ENCODE peak calls at places on chromosome 3, in five cellular contexts. One of them, this sample, is unnamed.

GRCh38 chr3:150083653-150084037 is 113.0 kb upstream of the PFN2 start:
- DNase-seq in neural progenitor cell: no peak
- DNase-seq in activated T-cell treated with anti-CD3 and anti-CD28 coated beads, Interleukin-2, amount 50 U/mL, for 24 hours: no peak
- DNase-seq in GM04504: no peak
- DNase-seq in stimulated activated CD4-positive, alpha-beta T cell treated with anti-CD3 and anti-CD28 coated beads, Interleukin-2, amount 100 ng/mL, for 48 hours: no peak
- DNase-seq in this sample: no peak

GRCh38 chr3:122076414-122077292 is 21.5 kb downstream of the CD86 start:
- DNase-seq in neural progenitor cell: no peak
- DNase-seq in activated T-cell treated with anti-CD3 and anti-CD28 coated beads, Interleukin-2, amount 50 U/mL, for 24 hours: no peak
- DNase-seq in GM04504: no peak
- DNase-seq in stimulated activated CD4-positive, alpha-beta T cell treated with anti-CD3 and anti-CD28 coated beads, Interleukin-2, amount 100 ng/mL, for 48 hours: no peak
- DNase-seq in this sample: no peak

GRCh38 chr3:177905173-177905894 is 630.9 kb upstream of the KCNMB2 start:
- DNase-seq in neural progenitor cell: no peak
- DNase-seq in activated T-cell treated with anti-CD3 and anti-CD28 coated beads, Interleukin-2, amount 50 U/mL, for 24 hours: no peak
- DNase-seq in GM04504: peak
- DNase-seq in stimulated activated CD4-positive, alpha-beta T cell treated with anti-CD3 and anti-CD28 coated beads, Interleukin-2, amount 100 ng/mL, for 48 hours: no peak
- DNase-seq in this sample: no peak

GRCh38 chr3:30693470-30694120 is 87.2 kb downstream of the TGFBR2 start:
- DNase-seq in neural progenitor cell: peak
- DNase-seq in activated T-cell treated with anti-CD3 and anti-CD28 coated beads, Interleukin-2, amount 50 U/mL, for 24 hours: no peak
- DNase-seq in GM04504: peak
- DNase-seq in stimulated activated CD4-positive, alpha-beta T cell treated with anti-CD3 and anti-CD28 coated beads, Interleukin-2, amount 100 ng/mL, for 48 hours: peak
- DNase-seq in this sample: peak

GRCh38 chr3:192879346-192880031 is 38.2 kb downstream of the MB21D2 start:
- DNase-seq in neural progenitor cell: peak
- DNase-seq in activated T-cell treated with anti-CD3 and anti-CD28 coated beads, Interleukin-2, amount 50 U/mL, for 24 hours: no peak
- DNase-seq in GM04504: peak
- DNase-seq in stimulated activated CD4-positive, alpha-beta T cell treated with anti-CD3 and anti-CD28 coated beads, Interleukin-2, amount 100 ng/mL, for 48 hours: no peak
- DNase-seq in this sample: no peak

GRCh38 chr3:37922721-37923575 is 61.3 kb downstream of the CTDSPL start:
- DNase-seq in neural progenitor cell: no peak
- DNase-seq in activated T-cell treated with anti-CD3 and anti-CD28 coated beads, Interleukin-2, amount 50 U/mL, for 24 hours: no peak
- DNase-seq in GM04504: no peak
- DNase-seq in stimulated activated CD4-positive, alpha-beta T cell treated with anti-CD3 and anti-CD28 coated beads, Interleukin-2, amount 100 ng/mL, for 48 hours: no peak
- DNase-seq in this sample: no peak

GRCh38 chr3:79761441-79761840 is 6.4 kb downstream of the ROBO1 start:
- DNase-seq in neural progenitor cell: no peak
- DNase-seq in activated T-cell treated with anti-CD3 and anti-CD28 coated beads, Interleukin-2, amount 50 U/mL, for 24 hours: no peak
- DNase-seq in GM04504: no peak
- DNase-seq in stimulated activated CD4-positive, alpha-beta T cell treated with anti-CD3 and anti-CD28 coated beads, Interleukin-2, amount 100 ng/mL, for 48 hours: no peak
- DNase-seq in this sample: no peak

GRCh38 chr3:17974206-17974841 is 231.9 kb upstream of the TBC1D5 start:
- DNase-seq in neural progenitor cell: no peak
- DNase-seq in activated T-cell treated with anti-CD3 and anti-CD28 coated beads, Interleukin-2, amount 50 U/mL, for 24 hours: no peak
- DNase-seq in GM04504: no peak
- DNase-seq in stimulated activated CD4-positive, alpha-beta T cell treated with anti-CD3 and anti-CD28 coated beads, Interleukin-2, amount 100 ng/mL, for 48 hours: no peak
- DNase-seq in this sample: no peak

GRCh38 chr3:23800731-23801130 is 5.0 kb upstream of the UBE2E1 start:
- DNase-seq in neural progenitor cell: no peak
- DNase-seq in activated T-cell treated with anti-CD3 and anti-CD28 coated beads, Interleukin-2, amount 50 U/mL, for 24 hours: no peak
- DNase-seq in GM04504: no peak
- DNase-seq in stimulated activated CD4-positive, alpha-beta T cell treated with anti-CD3 and anti-CD28 coated beads, Interleukin-2, amount 100 ng/mL, for 48 hours: no peak
- DNase-seq in this sample: no peak

GRCh38 chr3:176906046-176906905 is 291.0 kb downstream of the TBL1XR1 start:
- DNase-seq in neural progenitor cell: no peak
- DNase-seq in activated T-cell treated with anti-CD3 and anti-CD28 coated beads, Interleukin-2, amount 50 U/mL, for 24 hours: no peak
- DNase-seq in GM04504: peak
- DNase-seq in stimulated activated CD4-positive, alpha-beta T cell treated with anti-CD3 and anti-CD28 coated beads, Interleukin-2, amount 100 ng/mL, for 48 hours: no peak
- DNase-seq in this sample: no peak